ENCODE peak calls at places on chromosomes 16 and 17, in five cellular contexts. One of them, this sample, is unnamed.

GRCh38 chr17:82866521-82867214 is 26.8 kb upstream of the ZNF750 start:
- DNase-seq in GM03348: peak
- DNase-seq in cardiac muscle cell: no peak
- DNase-seq in CD8-positive, alpha-beta memory T cell: no peak
- DNase-seq in ELR: peak
- DNase-seq in this sample: peak

GRCh38 chr17:5396612-5397011 is 22.9 kb downstream of the NUP88 start:
- DNase-seq in GM03348: no peak
- DNase-seq in ELR: peak
- DNase-seq in cardiac muscle cell: no peak
- DNase-seq in CD8-positive, alpha-beta memory T cell: no peak
- DNase-seq in this sample: no peak

GRCh38 chr17:74442670-74443515 is 11.0 kb downstream of the GPRC5C start:
- DNase-seq in CD8-positive, alpha-beta memory T cell: no peak
- DNase-seq in cardiac muscle cell: peak
- DNase-seq in ELR: no peak
- DNase-seq in GM03348: no peak
- DNase-seq in this sample: no peak

GRCh38 chr17:27559996-27560481 is 70.9 kb upstream of the LGALS9 start:
- DNase-seq in cardiac muscle cell: peak
- DNase-seq in CD8-positive, alpha-beta memory T cell: no peak
- DNase-seq in GM03348: peak
- DNase-seq in ELR: peak
- DNase-seq in this sample: peak

GRCh38 chr16:1791943-1792812 is 1.3 kb downstream of the IGFALS start:
- DNase-seq in cardiac muscle cell: no peak
- DNase-seq in GM03348: no peak
- DNase-seq in CD8-positive, alpha-beta memory T cell: no peak
- DNase-seq in ELR: no peak
- DNase-seq in this sample: no peak

GRCh38 chr17:62737513-62737912 is 70.6 kb downstream of the MARCHF10 start:
- DNase-seq in cardiac muscle cell: no peak
- DNase-seq in ELR: no peak
- DNase-seq in GM03348: no peak
- DNase-seq in CD8-positive, alpha-beta memory T cell: no peak
- DNase-seq in this sample: no peak

GRCh38 chr16:62913924-62914323 is 877.7 kb upstream of the CDH8 start:
- DNase-seq in cardiac muscle cell: no peak
- DNase-seq in CD8-positive, alpha-beta memory T cell: no peak
- DNase-seq in ELR: no peak
- DNase-seq in GM03348: no peak
- DNase-seq in this sample: no peak

GRCh38 chr17:39563476-39563875 is 44.2 kb downstream of the NEUROD2 start:
- DNase-seq in cardiac muscle cell: no peak
- DNase-seq in ELR: no peak
- DNase-seq in GM03348: no peak
- DNase-seq in CD8-positive, alpha-beta memory T cell: no peak
- DNase-seq in this sample: no peak

GRCh38 chr16:68244903-68245853 is at the start of gene PLA2G15:
- DNase-seq in CD8-positive, alpha-beta memory T cell: peak
- DNase-seq in GM03348: peak
- DNase-seq in ELR: peak
- DNase-seq in cardiac muscle cell: peak
- DNase-seq in this sample: peak

GRCh38 chr16:19331794-19332193 is 46.3 kb downstream of the CLEC19A start:
- DNase-seq in CD8-positive, alpha-beta memory T cell: no peak
- DNase-seq in GM03348: no peak
- DNase-seq in ELR: no peak
- DNase-seq in cardiac muscle cell: no peak
- DNase-seq in this sample: no peak